ENCODE peak calls at places on chromosomes 6 and 20, in four cellular contexts. One of them, this sample, is unnamed.

GRCh38 chr6:39452306-39452705 is 129.8 kb upstream of the KCNK16 start:
- DNase-seq in Peyer's patch: no peak
- DNase-seq in stomach: no peak
- DNase-seq in transverse colon: no peak
- DNase-seq in this sample: no peak

GRCh38 chr20:62659488-62659887 is 17.2 kb downstream of the SLCO4A1 start:
- DNase-seq in Peyer's patch: no peak
- DNase-seq in stomach: no peak
- DNase-seq in transverse colon: no peak
- DNase-seq in this sample: no peak

GRCh38 chr6:147282566-147282959 is 78.3 kb downstream of the STXBP5 start:
- DNase-seq in stomach: no peak
- DNase-seq in Peyer's patch: no peak
- DNase-seq in transverse colon: no peak
- DNase-seq in this sample: no peak

GRCh38 chr6:80217799-80218198 is 111.3 kb downstream of the BCKDHB start:
- DNase-seq in stomach: no peak
- DNase-seq in transverse colon: peak; percentile 8
- DNase-seq in Peyer's patch: no peak
- DNase-seq in this sample: no peak

GRCh38 chr6:143647712-143648111 is 30.1 kb upstream of the PHACTR2 start:
- DNase-seq in stomach: no peak
- DNase-seq in Peyer's patch: no peak
- DNase-seq in transverse colon: no peak
- DNase-seq in this sample: no peak

GRCh38 chr6:111782887-111783286 is 90.4 kb downstream of the FYN start:
- DNase-seq in Peyer's patch: no peak
- DNase-seq in transverse colon: no peak
- DNase-seq in stomach: no peak
- DNase-seq in this sample: no peak

GRCh38 chr20:9359561-9360308 is 154.7 kb upstream of the LAMP5 start:
- DNase-seq in transverse colon: peak; percentile 55
- DNase-seq in stomach: peak; percentile 38
- DNase-seq in Peyer's patch: peak; percentile 72
- DNase-seq in this sample: no peak

GRCh38 chr6:138914701-138915100 is 73.4 kb downstream of the REPS1 start:
- DNase-seq in stomach: no peak
- DNase-seq in Peyer's patch: no peak
- DNase-seq in transverse colon: no peak
- DNase-seq in this sample: no peak

GRCh38 chr6:29793796-29794195 is 33.8 kb upstream of the HLA-G start:
- DNase-seq in stomach: no peak
- DNase-seq in Peyer's patch: no peak
- DNase-seq in transverse colon: no peak
- DNase-seq in this sample: no peak

GRCh38 chr20:17568972-17569471 is 853 bp upstream of the DSTN start:
- DNase-seq in stomach: peak; percentile 87
- DNase-seq in transverse colon: peak; percentile 90
- DNase-seq in Peyer's patch: peak; percentile 88
- DNase-seq in this sample: peak; percentile 66

GRCh38 chr6:26342106-26342999 is 22.6 kb upstream of the BTN3A2 start:
- DNase-seq in Peyer's patch: no peak
- DNase-seq in stomach: no peak
- DNase-seq in transverse colon: no peak
- DNase-seq in this sample: no peak

GRCh38 chr20:49171928-49172327 is 16.2 kb downstream of the STAU1 start:
- DNase-seq in transverse colon: no peak
- DNase-seq in Peyer's patch: no peak
- DNase-seq in stomach: no peak
- DNase-seq in this sample: no peak

GRCh38 chr6:2468601-2468955 is 223.2 kb upstream of the GMDS start:
- DNase-seq in stomach: no peak
- DNase-seq in transverse colon: no peak
- DNase-seq in Peyer's patch: no peak
- DNase-seq in this sample: no peak

GRCh38 chr6:106746660-106747059 is 117.3 kb downstream of the QRSL1 start:
- DNase-seq in stomach: no peak
- DNase-seq in Peyer's patch: no peak
- DNase-seq in transverse colon: no peak
- DNase-seq in this sample: no peak

GRCh38 chr6:14638932-14639875 is 521.6 kb downstream of the CD83 start:
- DNase-seq in stomach: no peak
- DNase-seq in transverse colon: peak; percentile 18
- DNase-seq in Peyer's patch: no peak
- DNase-seq in this sample: no peak

GRCh38 chr6:141451508-141452353 is 681.0 kb upstream of the GJE1 start:
- DNase-seq in stomach: no peak
- DNase-seq in transverse colon: no peak
- DNase-seq in Peyer's patch: no peak
- DNase-seq in this sample: no peak

GRCh38 chr6:153872946-153873345 is 166.1 kb upstream of the OPRM1 start:
- DNase-seq in stomach: no peak
- DNase-seq in transverse colon: no peak
- DNase-seq in Peyer's patch: no peak
- DNase-seq in this sample: no peak

GRCh38 chr20:381581-382290 is 1.2 kb downstream of the TRIB3 start:
- DNase-seq in stomach: peak; percentile 79
- DNase-seq in transverse colon: peak; percentile 87
- DNase-seq in Peyer's patch: peak; percentile 94
- DNase-seq in this sample: peak; percentile 92
- TF ChIP-seq POLR2A in stomach: no peak
- TF ChIP-seq POLR2A in transverse colon: peak; percentile 60
- TF ChIP-seq POLR2A in Peyer's patch: peak; percentile 35
- TF ChIP-seq POLR2A in this sample: peak; percentile 86

DNA sequence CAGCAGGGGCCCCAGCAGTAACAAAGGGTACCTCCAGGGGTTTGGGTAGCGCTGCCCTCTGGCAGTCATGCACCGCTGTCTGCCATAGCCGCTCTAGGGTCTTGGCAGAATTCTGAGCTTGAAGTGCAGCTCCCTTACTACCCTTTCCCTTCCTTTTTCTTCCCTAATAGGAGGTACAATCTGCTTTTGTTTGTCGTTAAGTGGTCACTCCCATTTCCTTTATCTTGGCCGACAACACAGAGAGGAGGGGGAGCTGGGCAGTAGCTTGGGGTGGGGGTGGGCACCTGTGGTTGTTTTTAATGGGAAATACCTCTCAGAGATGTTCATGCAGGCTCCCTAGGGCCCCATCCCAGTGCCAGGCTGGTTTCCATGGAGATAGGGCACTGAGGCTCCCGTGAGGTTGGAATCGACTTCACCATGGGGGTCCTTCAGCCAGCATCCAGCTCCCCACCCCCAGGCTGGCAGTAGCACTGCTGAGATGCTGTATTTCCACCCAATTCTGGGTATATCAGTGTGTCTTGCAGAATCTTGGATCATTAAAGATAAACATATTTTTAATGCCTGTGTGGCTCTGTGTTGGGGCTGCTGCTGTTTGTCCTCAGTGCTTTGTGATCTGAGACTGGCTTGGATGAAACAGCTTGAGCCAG is 18.6 kb downstream of the CCDC167 start:
- DNase-seq in Peyer's patch: peak; percentile 31
- DNase-seq in transverse colon: no peak
- DNase-seq in stomach: no peak
- DNase-seq in this sample: peak; percentile 13
- H3K4me3 ChIP-seq in Peyer's patch: no peak overlapping the region
- H3K4me3 ChIP-seq in transverse colon: no peak overlapping the region
- H3K4me3 ChIP-seq in stomach: no peak overlapping the region
- H3K4me3 ChIP-seq in this sample: no peak overlapping the region

GRCh38 chr6:3751730-3752537 is 421 bp upstream of the PXDC1 start:
- DNase-seq in Peyer's patch: peak; percentile 92
- DNase-seq in transverse colon: peak; percentile 86
- DNase-seq in stomach: peak; percentile 80
- DNase-seq in this sample: peak; percentile 91
- TF ChIP-seq POLR2A in Peyer's patch: peak; percentile 45
- TF ChIP-seq POLR2A in transverse colon: peak; percentile 31
- TF ChIP-seq POLR2A in stomach: no peak
- TF ChIP-seq POLR2A in this sample: peak; percentile 97

GRCh38 chr6:108294787-108295625 is at the start of gene AFG1L:
- DNase-seq in transverse colon: peak; percentile 94
- DNase-seq in Peyer's patch: peak; percentile 97
- DNase-seq in stomach: peak; percentile 94
- DNase-seq in this sample: peak; percentile 98

GRCh38 chr6:108295676-108296075 is 822 bp downstream of the AFG1L start:
- DNase-seq in transverse colon: no peak
- DNase-seq in stomach: no peak
- DNase-seq in Peyer's patch: no peak
- DNase-seq in this sample: no peak

GRCh38 chr6:108294297-108294786 is 512 bp upstream of the AFG1L start:
- DNase-seq in stomach: no peak
- DNase-seq in Peyer's patch: no peak
- DNase-seq in transverse colon: no peak
- DNase-seq in this sample: no peak

GRCh38 chr6:108288742-108289141 is 6.1 kb upstream of the AFG1L start:
- DNase-seq in stomach: no peak
- DNase-seq in Peyer's patch: no peak
- DNase-seq in transverse colon: no peak
- DNase-seq in this sample: no peak

GRCh38 chr6:108293527-108294296 is 1.1 kb upstream of the AFG1L start:
- DNase-seq in Peyer's patch: no peak
- DNase-seq in stomach: no peak
- DNase-seq in transverse colon: no peak
- DNase-seq in this sample: no peak
- H3K4me3 ChIP-seq in Peyer's patch: peak overlapping the region; percentile 67
- H3K4me3 ChIP-seq in stomach: peak overlapping the region; percentile 73
- H3K4me3 ChIP-seq in transverse colon: no peak overlapping the region
- H3K4me3 ChIP-seq in this sample: peak overlapping the region; percentile 71

GRCh38 chr6:156780117-156780641 is 3.0 kb downstream of the ARID1B start:
- DNase-seq in Peyer's patch: peak; percentile 86
- DNase-seq in stomach: peak; percentile 56
- DNase-seq in transverse colon: peak; percentile 63
- DNase-seq in this sample: no peak
- TF ChIP-seq POLR2A in Peyer's patch: peak; percentile 36
- TF ChIP-seq POLR2A in stomach: no peak
- TF ChIP-seq POLR2A in transverse colon: peak; percentile 54
- TF ChIP-seq POLR2A in this sample: peak; percentile 38

GRCh38 chr6:51118754-51119153 is 300.1 kb downstream of the TFAP2B start:
- DNase-seq in transverse colon: no peak
- DNase-seq in Peyer's patch: no peak
- DNase-seq in stomach: no peak
- DNase-seq in this sample: no peak
- H3K4me3 ChIP-seq in transverse colon: no peak overlapping the region
- H3K4me3 ChIP-seq in Peyer's patch: no peak overlapping the region
- H3K4me3 ChIP-seq in stomach: no peak overlapping the region
- H3K4me3 ChIP-seq in this sample: no peak overlapping the region

DNA sequence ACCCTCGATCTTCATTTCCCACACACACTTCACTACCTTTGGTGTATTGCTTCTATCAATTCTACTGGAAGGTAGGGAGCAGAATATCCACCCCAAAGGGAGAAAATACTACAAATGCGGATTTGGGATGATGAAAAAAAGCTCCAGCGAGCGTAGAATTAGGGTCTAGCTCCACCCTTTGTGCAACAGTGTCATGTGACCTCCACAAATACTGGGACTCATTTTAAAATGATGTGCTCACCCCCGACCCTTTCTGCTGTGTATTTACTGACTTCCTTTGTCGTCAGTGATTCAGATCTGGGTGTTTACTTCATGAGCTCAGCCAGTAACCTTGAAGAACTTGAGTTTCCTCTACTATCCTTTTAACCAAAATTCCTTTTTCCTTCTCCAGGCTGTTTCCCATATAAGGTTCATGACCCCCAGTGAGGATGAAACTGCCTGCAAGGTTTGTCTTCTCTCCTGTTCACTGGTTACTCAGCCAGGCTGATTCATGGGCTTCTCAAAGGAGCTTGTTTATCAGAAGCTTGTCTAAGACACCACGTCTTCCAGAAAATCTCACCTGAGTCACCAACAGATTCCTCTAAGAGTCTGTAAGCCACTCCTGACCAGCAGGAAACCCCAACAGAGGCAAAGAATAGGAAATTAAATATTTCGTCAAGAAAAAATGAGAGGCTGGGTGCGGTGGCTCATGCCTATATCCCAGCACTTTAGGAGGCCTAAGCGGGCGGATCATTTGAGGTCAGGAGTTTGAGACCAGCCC is 39.6 kb upstream of the PAX1 start:
- DNase-seq in transverse colon: no peak
- DNase-seq in stomach: no peak
- DNase-seq in Peyer's patch: no peak
- DNase-seq in this sample: no peak
- TF ChIP-seq POLR2A in transverse colon: no peak
- TF ChIP-seq POLR2A in stomach: no peak
- TF ChIP-seq POLR2A in Peyer's patch: no peak
- TF ChIP-seq POLR2A in this sample: no peak

GRCh38 chr6:33319939-33320314 is 2.4 kb upstream of the ZBTB22 start:
- DNase-seq in stomach: no peak
- DNase-seq in transverse colon: no peak
- DNase-seq in Peyer's patch: no peak
- DNase-seq in this sample: no peak

GRCh38 chr6:33317668-33318425 is at the start of gene ZBTB22:
- DNase-seq in stomach: peak; percentile 100
- DNase-seq in transverse colon: peak; percentile 100
- DNase-seq in Peyer's patch: peak; percentile 100
- DNase-seq in this sample: peak; percentile 98

GRCh38 chr6:33318426-33319073 is 1.0 kb upstream of the ZBTB22 start:
- DNase-seq in Peyer's patch: no peak
- DNase-seq in stomach: no peak
- DNase-seq in transverse colon: no peak
- DNase-seq in this sample: no peak

GRCh38 chr6:33321227-33321626 is 3.7 kb upstream of the ZBTB22 start:
- DNase-seq in Peyer's patch: no peak
- DNase-seq in stomach: no peak
- DNase-seq in transverse colon: no peak
- DNase-seq in this sample: peak; percentile 26

GRCh38 chr6:33320315-33321181 is 3.0 kb upstream of the ZBTB22 start:
- DNase-seq in stomach: peak; percentile 59
- DNase-seq in transverse colon: peak; percentile 33
- DNase-seq in Peyer's patch: no peak
- DNase-seq in this sample: peak; percentile 83
- H3K4me3 ChIP-seq in stomach: peak overlapping the region; percentile 91
- H3K4me3 ChIP-seq in transverse colon: no peak overlapping the region
- H3K4me3 ChIP-seq in Peyer's patch: no peak overlapping the region
- H3K4me3 ChIP-seq in this sample: no peak overlapping the region

GRCh38 chr6:89321571-89321970 is 6.5 kb upstream of the GABRR2 start:
- DNase-seq in stomach: no peak
- DNase-seq in transverse colon: no peak
- DNase-seq in Peyer's patch: no peak
- DNase-seq in this sample: no peak
- TF ChIP-seq POLR2A in stomach: no peak
- TF ChIP-seq POLR2A in transverse colon: no peak
- TF ChIP-seq POLR2A in Peyer's patch: no peak
- TF ChIP-seq POLR2A in this sample: no peak